ENCODE peak calls at places on chromosomes 1 and 21, in ten cellular contexts. I is dermis blood vessel endothelial cell; E is NCI-H524; C is PC-3; P is GM23248; S is activated T-helper 1 cell treated with anti-CD3 and anti-CD28 coated beads, Interleukin-2, amount 50 U/mL, for 16 hours; K is SW480; V is activated CD4-positive, alpha-beta T cell treated with anti-CD3 and anti-CD28 coated beads, Interleukin-2, amount 50 U/mL, for 1 hour; B is Caki2; L is HFF-Myc. D is an unnamed sample.

GRCh38 chr1:11790880-11791715 is 14.7 kb downstream of the MTHFR start:
- DNase-seq in I (peak; percentile 84), E (no peak), C (peak; percentile 91), P (peak; percentile 94), S (no peak), K (peak; percentile 59), V (no peak), B (peak; percentile 62), L (peak; percentile 79), D (peak; percentile 97)

GRCh38 chr1:244660595-244660994 is 7.7 kb downstream of the DESI2 start:
- DNase-seq in I (no peak), E (no peak), C (no peak), P (no peak), S (no peak), K (no peak), V (no peak), B (no peak), L (no peak), D (no peak)

GRCh38 chr1:201531551-201532425 is 7.1 kb upstream of the NAV1 start:
- DNase-seq in I (no peak), E (peak; percentile 80), C (no peak), P (peak; percentile 51), S (no peak), K (no peak), V (no peak), B (no peak), L (no peak), D (peak; percentile 83)

GRCh38 chr21:39660596-39660995 is 47.9 kb downstream of the B3GALT5 start:
- DNase-seq in I (peak; percentile 6), E (no peak), C (peak; percentile 61), P (peak; percentile 73), S (no peak), K (no peak), V (no peak), B (peak; percentile 82), L (peak; percentile 65), D (no peak)

GRCh38 chr21:39134288-39134810 is 48.9 kb downstream of the PSMG1 start:
- DNase-seq in I (no peak), E (no peak), C (no peak), P (no peak), S (no peak), K (no peak), V (no peak), B (no peak), L (no peak), D (no peak)

GRCh38 chr1:110690966-110691365 is 16.2 kb upstream of the KCNA3 start:
- DNase-seq in I (no peak), E (no peak), C (no peak), P (no peak), S (no peak), K (no peak), V (no peak), B (no peak), L (no peak), D (no peak)

GRCh38 chr1:8746554-8746953 is 70.9 kb downstream of the RERE start:
- DNase-seq in I (no peak), E (no peak), C (peak; percentile 48), P (peak; percentile 35), S (no peak), K (no peak), V (no peak), B (no peak), L (no peak), D (no peak)

GRCh38 chr1:160362168-160362941 is 4.5 kb upstream of the NHLH1 start:
- DNase-seq in I (no peak), E (peak; percentile 98), C (no peak), P (no peak), S (no peak), K (no peak), V (no peak), B (no peak), L (no peak), D (no peak)

GRCh38 chr21:18030248-18030647 is 211.1 kb upstream of the C21orf91 start:
- DNase-seq in I (no peak), E (no peak), C (peak; percentile 10), P (no peak), S (no peak), K (peak; percentile 44), V (no peak), B (no peak), L (no peak), D (no peak)

GRCh38 chr1:163824490-163824889 is 502.7 kb downstream of the NUF2 start:
- DNase-seq in I (no peak), E (no peak), C (no peak), P (no peak), S (no peak), K (no peak), V (no peak), B (no peak), L (no peak), D (no peak)

GRCh38 chr1:86068841-86069756 is 87.5 kb downstream of the COL24A1 start:
- DNase-seq in I (no peak), E (no peak), C (no peak), P (no peak), S (no peak), K (no peak), V (no peak), B (no peak), L (no peak), D (no peak)

GRCh38 chr21:41774467-41775151 is 7.8 kb upstream of the RIPK4 start:
- DNase-seq in I (no peak), E (no peak), C (no peak), P (no peak), S (no peak), K (no peak), V (no peak), B (no peak), L (no peak), D (no peak)

GRCh38 chr1:178168535-178168934 is 74.6 kb downstream of the RASAL2 start:
- DNase-seq in I (peak; percentile 60), E (no peak), C (peak; percentile 31), P (peak; percentile 69), S (no peak), K (no peak), V (no peak), B (no peak), L (no peak), D (peak; percentile 65)

GRCh38 chr1:190540366-190540765 is 62.7 kb upstream of the BRINP3 start:
- DNase-seq in I (no peak), E (no peak), C (no peak), P (no peak), S (no peak), K (no peak), V (no peak), B (no peak), L (no peak), D (no peak)

GRCh38 chr1:15620155-15620545 is 2.9 kb downstream of the DDI2 start:
- DNase-seq in I (peak; percentile 66), E (no peak), C (peak; percentile 84), P (peak; percentile 68), S (no peak), K (peak; percentile 34), V (no peak), B (no peak), L (no peak), D (no peak)

GRCh38 chr1:96968582-96969378 is 247.2 kb downstream of the PTBP2 start:
- DNase-seq in I (no peak), E (no peak), C (no peak), P (peak; percentile 58), S (no peak), K (no peak), V (no peak), B (no peak), L (no peak), D (no peak)

GRCh38 chr1:204322329-204322868 is 37.3 kb downstream of the PLEKHA6 start:
- DNase-seq in I (no peak), E (no peak), C (no peak), P (no peak), S (no peak), K (no peak), V (no peak), B (no peak), L (no peak), D (no peak)

GRCh38 chr1:54813479-54814147 is 12.5 kb upstream of the TTC22 start:
- DNase-seq in I (no peak), E (no peak), C (no peak), P (no peak), S (no peak), K (no peak), V (no peak), B (no peak), L (no peak), D (no peak)

GRCh38 chr21:35204125-35204524 is 155.0 kb upstream of the RUNX1 start:
- DNase-seq in I (no peak), E (no peak), C (no peak), P (no peak), S (no peak), K (no peak), V (no peak), B (no peak), L (no peak), D (peak; percentile 52)

GRCh38 chr1:65882091-65882490 is 89.4 kb downstream of the PDE4B start:
- DNase-seq in I (no peak), E (no peak), C (no peak), P (peak; percentile 31), S (no peak), K (no peak), V (no peak), B (no peak), L (no peak), D (no peak)

GRCh38 chr1:57927003-57927402 is 503.1 kb upstream of the DAB1 start:
- DNase-seq in I (no peak), E (no peak), C (no peak), P (no peak), S (no peak), K (no peak), V (no peak), B (no peak), L (no peak), D (no peak)

GRCh38 chr1:180168786-180169640 is 14.3 kb downstream of the QSOX1 start:
- DNase-seq in I (peak; percentile 78), E (peak; percentile 31), C (peak; percentile 39), P (peak; percentile 58), S (no peak), K (no peak), V (peak; percentile 21), B (peak; percentile 50), L (no peak), D (peak; percentile 77)

GRCh38 chr1:185096531-185096930 is 51.2 kb downstream of the RNF2 start:
- DNase-seq in I (peak; percentile 68), E (no peak), C (peak; percentile 41), P (peak; percentile 19), S (no peak), K (no peak), V (no peak), B (no peak), L (no peak), D (no peak)

GRCh38 chr21:43904316-43904925 is 39.4 kb downstream of the AGPAT3 start:
- DNase-seq in I (no peak), E (no peak), C (no peak), P (no peak), S (no peak), K (no peak), V (no peak), B (no peak), L (no peak), D (peak; percentile 29)

GRCh38 chr1:225835752-225836151 is 25.8 kb downstream of the EPHX1 start:
- DNase-seq in I (no peak), E (no peak), C (no peak), P (peak; percentile 29), S (no peak), K (no peak), V (no peak), B (no peak), L (no peak), D (peak; percentile 54)

GRCh38 chr1:7299329-7299799 is 471.7 kb upstream of the VAMP3 start:
- DNase-seq in I (peak; percentile 71), E (no peak), C (peak; percentile 82), P (peak; percentile 97), S (no peak), K (peak; percentile 33), V (no peak), B (peak; percentile 81), L (peak; percentile 90), D (peak; percentile 89)

GRCh38 chr1:94772230-94772641 is 47.9 kb upstream of the SLC44A3 start:
- DNase-seq in I (no peak), E (no peak), C (peak; percentile 43), P (no peak), S (no peak), K (no peak), V (no peak), B (no peak), L (no peak), D (no peak)

GRCh38 chr1:183652547-183653467 is at the start of gene APOBEC4:
- DNase-seq in I (peak; percentile 51), E (peak; percentile 98), C (no peak), P (no peak), S (no peak), K (peak; percentile 22), V (no peak), B (no peak), L (no peak), D (no peak)